ENCODE peak calls at places on chromosomes 7 and 10, in eight cellular contexts. T is A673; C is neural progenitor cell; F is transverse colon; A is mammary epithelial cell; E is gastrocnemius medialis; J is ovary; S is CD4-positive, alpha-beta memory T cell. B is an unnamed sample.
A peak's percentile ranks its signal among the peaks of the same experiment; 100 is the strongest.

GRCh38 chr10:124557648-124558338 is 96.2 kb downstream of the LHPP start:
- DNase-seq in S (no peak), J (no peak), E (peak; percentile 46), C (no peak), A (no peak), F (no peak), T (no peak), B (peak; percentile 35)

GRCh38 chr10:42981358-42982236 is 95.3 kb upstream of the RET start:
- DNase-seq in S (no peak), F (peak; percentile 6), C (no peak), T (no peak), A (no peak), E (no peak), J (no peak), B (no peak)

GRCh38 chr7:6157685-6158423 is 114.6 kb downstream of the CYTH3 start:
- DNase-seq in S (no peak), A (no peak), J (no peak), T (no peak), E (no peak), C (no peak), F (no peak), B (peak; percentile 35)

GRCh38 chr10:93481931-93482834 is at the start of gene MYOF:
- DNase-seq in T (peak; percentile 85), J (peak; percentile 73), E (peak; percentile 28), S (peak; percentile 72), A (peak; percentile 82), C (peak; percentile 72), F (peak; percentile 65), B (peak; percentile 80)

GRCh38 chr7:38682602-38683001 is 51.4 kb upstream of the AMPH start:
- DNase-seq in J (no peak), E (no peak), S (no peak), C (no peak), T (no peak), F (no peak), A (no peak), B (no peak)

GRCh38 chr10:22978287-22978686 is 50.4 kb downstream of the ARMC3 start:
- DNase-seq in J (no peak), E (no peak), T (no peak), A (no peak), S (no peak), C (no peak), F (no peak), B (no peak)

GRCh38 chr10:49062229-49062628 is 53.1 kb downstream of the VSTM4 start:
- DNase-seq in T (no peak), C (no peak), S (no peak), F (no peak), A (no peak), J (no peak), E (no peak), B (no peak)

GRCh38 chr10:86681047-86681446 is 12.7 kb downstream of the LDB3 start:
- DNase-seq in C (no peak), J (no peak), F (no peak), E (peak; percentile 76), A (no peak), S (no peak), T (no peak), B (peak; percentile 85)

GRCh38 chr10:73650537-73651331 is 5.1 kb downstream of the SYNPO2L start:
- DNase-seq in A (peak; percentile 64), F (no peak), J (no peak), S (no peak), E (peak; percentile 97), T (no peak), C (no peak), B (peak; percentile 82)

GRCh38 chr10:58952747-58953466 is 223.5 kb upstream of the PHYHIPL start:
- DNase-seq in J (peak; percentile 77), E (peak; percentile 18), A (peak; percentile 35), F (peak; percentile 36), C (peak; percentile 64), S (no peak), T (peak; percentile 57), B (no peak)

GRCh38 chr10:118621304-118621942 is 26.0 kb upstream of the PRLHR start:
- DNase-seq in A (no peak), F (no peak), J (no peak), T (no peak), E (no peak), S (peak; percentile 29), C (no peak), B (no peak)

GRCh38 chr7:7181519-7182155 is 707 bp upstream of the C1GALT1 start:
- DNase-seq in S (peak; percentile 80), C (peak; percentile 49), T (no peak), J (peak; percentile 29), E (peak; percentile 25), F (peak; percentile 64), A (no peak), B (no peak)

GRCh38 chr7:73330772-73331171 is 2.8 kb downstream of the FKBP6 start:
- DNase-seq in C (no peak), J (no peak), F (no peak), E (no peak), S (no peak), T (no peak), A (no peak), B (no peak)

GRCh38 chr10:123135415-123136141 is at the start of gene HMX3:
- DNase-seq in C (peak; percentile 93), F (no peak), J (no peak), T (peak; percentile 81), S (peak; percentile 53), E (no peak), A (peak; percentile 27), B (peak; percentile 52)

GRCh38 chr7:133183042-133183441 is 69.8 kb upstream of the EXOC4 start:
- DNase-seq in E (no peak), F (no peak), S (no peak), C (no peak), T (no peak), J (no peak), A (no peak), B (no peak)

GRCh38 chr7:133186060-133186459 is 66.8 kb upstream of the EXOC4 start:
- DNase-seq in E (no peak), S (no peak), F (no peak), C (no peak), T (no peak), J (no peak), A (no peak), B (no peak)

GRCh38 chr7:133190172-133190528 is 62.7 kb upstream of the EXOC4 start:
- DNase-seq in C (no peak), S (no peak), E (no peak), A (no peak), J (no peak), T (no peak), F (no peak), B (no peak)

GRCh38 chr7:133180717-133181116 is 72.2 kb upstream of the EXOC4 start:
- DNase-seq in C (no peak), A (no peak), S (no peak), T (no peak), F (no peak), J (no peak), E (no peak), B (no peak)

DNA sequence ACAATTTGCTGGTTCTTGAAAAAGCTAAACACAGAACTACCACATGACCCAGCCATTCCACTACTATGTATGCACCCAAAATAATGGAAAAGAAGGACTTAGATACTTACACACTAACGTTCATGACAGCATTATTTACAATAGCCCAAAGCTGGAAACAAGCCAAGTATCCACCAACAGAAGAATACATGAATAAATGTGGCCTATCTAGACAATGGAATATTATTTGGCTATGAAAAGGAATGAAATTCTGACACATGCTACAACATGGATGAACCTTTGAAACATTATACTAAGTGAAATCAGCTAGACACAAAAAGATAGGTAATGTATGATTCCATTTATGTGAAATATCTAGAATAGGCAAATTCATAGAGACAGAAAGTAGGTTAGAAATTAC is 67.4 kb upstream of the EXOC4 start:
- DNase-seq in E (no peak), J (no peak), F (no peak), S (no peak), T (no peak), C (no peak), A (no peak), B (no peak)
- H3K27me3 ChIP-seq in E (no peaks in the 10 kb centered on the region), J (no peaks in the 10 kb centered on the region), F (no peaks in the 10 kb centered on the region), S (no peaks in the 10 kb centered on the region), T (no peaks in the 10 kb centered on the region), C (no peaks in the 10 kb centered on the region), A (no peaks in the 10 kb centered on the region), B (no peaks in the 10 kb centered on the region)

GRCh38 chr7:110539216-110539615 is 551.7 kb upstream of the LRRN3 start:
- DNase-seq in T (no peak), A (peak; percentile 22), C (no peak), E (no peak), S (no peak), J (no peak), F (no peak), B (no peak)

GRCh38 chr7:110548372-110548771 is 542.6 kb upstream of the LRRN3 start:
- DNase-seq in A (no peak), T (no peak), F (no peak), S (no peak), J (no peak), E (no peak), C (no peak), B (no peak)

GRCh38 chr7:110541962-110542361 is 549.0 kb upstream of the LRRN3 start:
- DNase-seq in J (no peak), T (no peak), C (no peak), S (no peak), E (no peak), A (no peak), F (no peak), B (no peak)

GRCh38 chr7:110544199-110544598 is 546.7 kb upstream of the LRRN3 start:
- DNase-seq in E (no peak), J (no peak), F (no peak), T (no peak), C (no peak), A (no peak), S (no peak), B (no peak)
- H3K27ac ChIP-seq in E (no peak overlapping the region), J (no peak overlapping the region), F (no peak overlapping the region), T (no peak overlapping the region), C (no peak overlapping the region), A (no peak overlapping the region), S (no peak overlapping the region), B (no peak overlapping the region)

DNA sequence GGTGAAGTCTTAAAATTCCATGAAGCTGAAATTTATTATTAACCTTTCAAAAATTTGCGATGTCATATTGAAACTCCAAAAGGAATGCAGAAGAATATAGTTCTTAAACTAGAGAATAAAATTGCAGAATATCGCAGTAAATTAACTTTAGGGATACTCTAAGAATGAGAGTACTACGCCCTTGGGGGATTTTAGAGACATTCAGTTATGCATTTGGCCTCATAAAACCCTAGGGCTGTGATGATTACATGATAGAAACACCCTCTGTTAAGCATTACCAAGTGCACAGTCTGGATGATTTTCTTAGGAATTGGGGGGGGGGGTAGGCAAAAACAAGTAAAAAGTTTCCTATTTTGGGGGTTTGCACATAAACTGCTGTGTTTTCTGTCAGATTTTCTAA is 3.6 kb downstream of the WNT2 start:
- DNase-seq in T (no peak), F (no peak), C (no peak), S (no peak), A (no peak), J (no peak), E (no peak), B (no peak)
- H3K27me3 ChIP-seq in T (peaks cover 68% of the 10 kb centered on the region), F (peaks cover 44% of the 10 kb centered on the region), C (peaks cover 77% of the 10 kb centered on the region), S (no peaks in the 10 kb centered on the region), A (peaks cover 43% of the 10 kb centered on the region), J (no peaks in the 10 kb centered on the region), E (peaks cover 18% of the 10 kb centered on the region), B (no peaks in the 10 kb centered on the region)

DNA sequence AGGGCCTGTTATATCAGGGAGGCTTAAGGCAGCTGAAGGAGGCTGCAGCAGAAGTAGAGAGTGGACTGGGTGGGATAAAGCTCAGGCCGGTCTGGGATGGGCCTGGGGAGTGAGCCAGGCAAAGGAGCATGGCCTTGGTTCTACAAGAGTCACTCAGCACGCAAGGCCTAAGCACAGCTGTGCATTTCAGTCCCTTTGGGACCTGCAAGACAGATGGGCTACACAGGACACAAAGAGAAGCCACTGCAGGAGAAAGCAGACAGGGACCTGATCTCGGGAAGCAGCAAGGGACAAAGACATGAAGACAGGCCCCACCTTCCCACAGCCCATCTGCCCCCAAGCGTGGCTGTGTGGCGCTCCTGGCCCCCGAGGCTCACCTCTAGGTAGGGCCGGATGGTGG is 29.4 kb downstream of the RRP12 start:
- DNase-seq in E (no peak), F (no peak), C (no peak), A (no peak), S (no peak), J (no peak), T (no peak), B (no peak)
- H3K27ac ChIP-seq in E (no peak overlapping the region), F (no peak overlapping the region), C (no peak overlapping the region), A (no peak overlapping the region), S (no peak overlapping the region), J (no peak overlapping the region), T (no peak overlapping the region), B (no peak overlapping the region)